ENCODE peak calls at places on chromosomes 11 and 22, in seven cellular contexts. X is cardiac muscle cell, O is heart right ventricle, E is lung, J is lower lobe of right lung, I is Panc1, Y is Peyer's patch. Q is an unnamed sample.
A peak's percentile ranks its signal among the peaks of the same experiment; 100 is the strongest.

GRCh38 chr11:79243412-79244174 is 197.2 kb downstream of the TENM4 start:
- DNase-seq in X (no peak), O (no peak), E (no peak), J (no peak), I (no peak), Y (no peak), Q (peak; percentile 50)

GRCh38 chr11:126444072-126444471 is 88.6 kb downstream of the ST3GAL4 start:
- DNase-seq in X (no peak), O (no peak), E (no peak), J (no peak), I (no peak), Y (no peak), Q (no peak)

GRCh38 chr22:29268511-29269229 is 602 bp downstream of the EWSR1 start:
- DNase-seq in X (peak; percentile 55), O (peak; percentile 77), E (peak; percentile 61), J (peak; percentile 75), I (no peak), Y (peak; percentile 22), Q (peak; percentile 73)

GRCh38 chr11:126132319-126132718 is 69.7 kb upstream of the CDON start:
- DNase-seq in X (no peak), O (no peak), E (peak; percentile 82), J (peak; percentile 89), I (no peak), Y (no peak), Q (no peak)

GRCh38 chr11:36953986-36954385 is 355.9 kb upstream of the RAG2 start:
- DNase-seq in X (no peak), O (no peak), E (no peak), J (no peak), I (no peak), Y (no peak), Q (no peak)

GRCh38 chr22:43168416-43169309 is 17.3 kb downstream of the TSPO start:
- DNase-seq in X (no peak), O (no peak), E (no peak), J (no peak), I (no peak), Y (no peak), Q (no peak)

GRCh38 chr11:30631148-30631547 is 45.0 kb upstream of the MPPED2 start:
- DNase-seq in X (no peak), O (no peak), E (no peak), J (no peak), I (no peak), Y (no peak), Q (no peak)

GRCh38 chr11:18594999-18595749 is 4.4 kb upstream of the MISFA start:
- DNase-seq in X (no peak), O (no peak), E (no peak), J (no peak), I (no peak), Y (no peak), Q (no peak)

GRCh38 chr11:132158091-132158490 is 787.7 kb downstream of the NTM start:
- DNase-seq in X (peak; percentile 4), O (no peak), E (no peak), J (no peak), I (peak; percentile 22), Y (no peak), Q (no peak)

GRCh38 chr11:111291764-111292163 is 6.6 kb upstream of the POU2AF3 start:
- DNase-seq in X (no peak), O (no peak), E (no peak), J (no peak), I (no peak), Y (no peak), Q (no peak)

GRCh38 chr11:30282289-30282631 is 40.6 kb upstream of the ARL14EP start:
- DNase-seq in X (no peak), O (no peak), E (no peak), J (no peak), I (no peak), Y (peak; percentile 56), Q (no peak)

GRCh38 chr11:63951779-63952536 is 13.2 kb downstream of the NAA40 start:
- DNase-seq in X (no peak), O (no peak), E (no peak), J (no peak), I (no peak), Y (peak; percentile 55), Q (no peak)

GRCh38 chr11:115912484-115912945 is 408.3 kb upstream of the CADM1 start:
- DNase-seq in X (peak; percentile 42), O (no peak), E (no peak), J (no peak), I (no peak), Y (no peak), Q (no peak)

GRCh38 chr22:42316988-42317387 is 46.5 kb upstream of the TCF20 start:
- DNase-seq in X (no peak), O (no peak), E (peak; percentile 41), J (no peak), I (no peak), Y (peak; percentile 33), Q (peak; percentile 27)

GRCh38 chr11:73409431-73409830 is 33.2 kb downstream of the RELT start:
- DNase-seq in X (no peak), O (no peak), E (no peak), J (no peak), I (no peak), Y (no peak), Q (no peak)

GRCh38 chr11:85947431-85948272 is 92.5 kb downstream of the CCDC83 start:
- DNase-seq in X (no peak), O (no peak), E (peak; percentile 49), J (no peak), I (peak; percentile 28), Y (no peak), Q (no peak)

GRCh38 chr11:11022126-11022730 is 164.4 kb upstream of the ZBED5 start:
- DNase-seq in X (peak; percentile 28), O (no peak), E (no peak), J (no peak), I (no peak), Y (no peak), Q (no peak)

GRCh38 chr22:50174382-50175190 is 4.1 kb downstream of the PANX2 start:
- DNase-seq in X (no peak), O (no peak), E (no peak), J (no peak), I (no peak), Y (no peak), Q (peak; percentile 21)

GRCh38 chr11:20668844-20669832 is at the start of gene NELL1:
- DNase-seq in X (peak; percentile 59), O (no peak), E (no peak), J (no peak), I (no peak), Y (no peak), Q (no peak)

GRCh38 chr11:114563077-114563476 is 3.4 kb upstream of the NXPE1 start:
- DNase-seq in X (no peak), O (no peak), E (no peak), J (no peak), I (no peak), Y (no peak), Q (no peak)

GRCh38 chr11:112453601-112454577 is 193.2 kb upstream of the PLET1 start:
- DNase-seq in X (no peak), O (peak; percentile 18), E (peak; percentile 56), J (peak; percentile 55), I (no peak), Y (no peak), Q (no peak)

GRCh38 chr22:49979587-49980264 is 19.2 kb downstream of the PIM3 start:
- DNase-seq in X (no peak), O (no peak), E (no peak), J (peak; percentile 59), I (no peak), Y (no peak), Q (no peak)

GRCh38 chr11:95068549-95068948 is 1.8 kb downstream of the SRSF8 start:
- DNase-seq in X (peak; percentile 86), O (peak; percentile 54), E (peak; percentile 84), J (peak; percentile 82), I (peak; percentile 87), Y (peak; percentile 91), Q (peak; percentile 86)

GRCh38 chr11:27392715-27393114 is 29.7 kb upstream of the CCDC34 start:
- DNase-seq in X (peak; percentile 63), O (no peak), E (no peak), J (no peak), I (no peak), Y (no peak), Q (no peak)

GRCh38 chr11:26248661-26249060 is 83.3 kb upstream of the ANO3 start:
- DNase-seq in X (no peak), O (no peak), E (no peak), J (no peak), I (no peak), Y (no peak), Q (no peak)

GRCh38 chr22:19853058-19853878 is 1.4 kb downstream of the GNB1L start:
- DNase-seq in X (no peak), O (no peak), E (no peak), J (no peak), I (no peak), Y (peak; percentile 15), Q (peak; percentile 29)

GRCh38 chr22:19854778-19855503 is at the start of the genes GNB1L and RTL10:
- DNase-seq in X (peak; percentile 99), O (peak; percentile 99), E (peak; percentile 96), J (peak; percentile 99), I (peak; percentile 67), Y (peak; percentile 95), Q (peak; percentile 97)

GRCh38 chr22:19852177-19852781 is 2.4 kb downstream of the GNB1L start:
- DNase-seq in X (no peak), O (no peak), E (peak; percentile 29), J (no peak), I (no peak), Y (peak; percentile 14), Q (no peak)

GRCh38 chr22:19855504-19856409 is 1.1 kb upstream of the GNB1L start:
- DNase-seq in X (no peak), O (peak; percentile 52), E (peak; percentile 68), J (peak; percentile 79), I (no peak), Y (peak; percentile 71), Q (peak; percentile 70)

GRCh38 chr22:19853879-19854777 is 546 bp downstream of the GNB1L start:
- DNase-seq in X (no peak), O (peak; percentile 46), E (no peak), J (peak; percentile 53), I (no peak), Y (peak; percentile 16), Q (peak; percentile 44)
- H3K36me3 ChIP-seq in X (peaks cover 10% of the 10 kb centered on the region), O (peaks cover 36% of the 10 kb centered on the region), E (peaks cover 14% of the 10 kb centered on the region), J (peaks cover 29% of the 10 kb centered on the region), I (peaks cover 11% of the 10 kb centered on the region), Y (no peaks in the 10 kb centered on the region), Q (no peaks in the 10 kb centered on the region)

DNA sequence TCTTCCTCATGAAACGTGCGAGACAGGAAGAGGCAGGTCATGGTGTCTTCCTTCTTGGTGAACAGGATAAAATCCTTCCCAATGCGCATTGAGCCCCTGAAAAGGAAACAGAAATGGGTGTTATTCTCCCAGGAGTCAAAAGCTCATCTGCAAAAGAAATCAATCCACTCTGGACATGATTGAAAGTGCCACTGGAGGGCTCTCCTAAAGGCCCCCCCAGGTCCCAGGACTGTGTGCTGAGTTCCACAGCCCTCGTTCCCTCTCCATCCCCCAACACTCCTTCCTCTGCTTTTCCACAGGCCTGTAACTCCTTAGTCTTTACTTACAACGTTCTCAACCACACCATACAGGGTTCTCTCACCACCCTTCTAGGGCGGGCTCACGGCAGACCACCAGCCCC is 22.2 kb downstream of the MORC2 start:
- DNase-seq in X (no peak), O (no peak), E (no peak), J (no peak), I (no peak), Y (no peak), Q (no peak)
- H3K4me3 ChIP-seq in X (no peak overlapping the region), O (no peak overlapping the region), E (no peak overlapping the region), J (no peak overlapping the region), I (no peak overlapping the region), Y (no peak overlapping the region), Q (no peak overlapping the region)

GRCh38 chr11:2463766-2464277 is 19.0 kb downstream of the KCNQ1 start:
- DNase-seq in X (no peak), O (no peak), E (no peak), J (no peak), I (no peak), Y (peak; percentile 13), Q (no peak)
- H3K4me1 ChIP-seq in X (peaks cover 40% of the 10 kb centered on the region), O (peaks cover 39% of the 10 kb centered on the region), E (no peaks in the 10 kb centered on the region), J (peaks cover 22% of the 10 kb centered on the region), I (no peaks in the 10 kb centered on the region), Y (peaks cover 75% of the 10 kb centered on the region), Q (no peaks in the 10 kb centered on the region)

GRCh38 chr22:45524966-45525365 is 22.3 kb downstream of the FBLN1 start:
- DNase-seq in X (no peak), O (no peak), E (no peak), J (no peak), I (no peak), Y (no peak), Q (no peak)
- H3K36me3 ChIP-seq in X (no peaks in the 10 kb centered on the region), O (peaks cover 70% of the 10 kb centered on the region), E (no peaks in the 10 kb centered on the region), J (no peaks in the 10 kb centered on the region), I (no peaks in the 10 kb centered on the region), Y (no peaks in the 10 kb centered on the region), Q (no peaks in the 10 kb centered on the region)